ENCODE peak calls at places on chromosomes 1 and 21, in seven cellular contexts. I is body of pancreas, D is pancreas, H is heart right ventricle, X is mesenchymal stem cell, G is thyroid gland, J is tibial artery. B is an unnamed sample. For H3K4me1 and H3K27me3, the result is how much of the 10 kb centered on the place peaks cover.

GRCh38 chr1:151574575-151575529 is 34.7 kb downstream of the TUFT1 start:
- DNase-seq in G (no peak), X (peak), D (no peak), J (no peak), I (no peak), H (no peak), B (peak)

GRCh38 chr1:228307218-228308023 is 99.2 kb downstream of the TRIM11 start:
- DNase-seq in H (peak), J (peak), I (no peak), D (no peak), X (no peak), G (no peak), B (no peak)

GRCh38 chr1:20672265-20672632 is 11.1 kb upstream of the DDOST start:
- DNase-seq in G (no peak), I (no peak), X (no peak), H (no peak), D (no peak), J (no peak), B (no peak)

GRCh38 chr1:205565799-205566198 is 61.3 kb downstream of the CDK18 start:
- DNase-seq in J (no peak), H (no peak), I (peak), D (peak), G (no peak), X (no peak), B (no peak)

GRCh38 chr1:84724128-84724860 is 34.0 kb upstream of the SSX2IP start:
- DNase-seq in X (no peak), G (no peak), H (no peak), I (no peak), J (no peak), D (no peak), B (no peak)

GRCh38 chr1:41811978-41812852 is 106.5 kb downstream of the HIVEP3 start:
- DNase-seq in D (peak), H (peak), G (peak), I (peak), X (peak), J (no peak), B (peak)

GRCh38 chr1:67937651-67938050 is 104.4 kb upstream of the GNG12 start:
- DNase-seq in I (no peak), D (no peak), G (no peak), J (no peak), X (no peak), H (no peak), B (no peak)

GRCh38 chr1:2998503-2999100 is 22.7 kb upstream of the ACTRT2 start:
- DNase-seq in D (no peak), G (no peak), I (no peak), X (no peak), H (no peak), J (peak), B (no peak)

GRCh38 chr1:208198271-208198670 is 45.9 kb downstream of the PLXNA2 start:
- DNase-seq in H (no peak), J (no peak), G (no peak), D (no peak), X (no peak), I (no peak), B (no peak)

GRCh38 chr21:34553199-34553952 is 41.4 kb upstream of the KCNE1 start:
- DNase-seq in J (no peak), X (peak), I (no peak), D (no peak), G (no peak), H (no peak), B (no peak)

GRCh38 chr1:222047370-222047769 is 305.5 kb upstream of the DUSP10 start:
- DNase-seq in I (no peak), X (peak), D (no peak), G (no peak), J (no peak), H (no peak), B (no peak)

GRCh38 chr1:222045236-222045635 is 303.3 kb upstream of the DUSP10 start:
- DNase-seq in X (no peak), H (no peak), D (no peak), G (no peak), J (no peak), I (no peak), B (no peak)

GRCh38 chr1:222045816-222046215 is 303.9 kb upstream of the DUSP10 start:
- DNase-seq in J (no peak), X (no peak), G (no peak), I (no peak), D (no peak), H (no peak), B (no peak)

GRCh38 chr1:222048030-222048632 is 306.2 kb upstream of the DUSP10 start:
- DNase-seq in D (no peak), I (no peak), H (no peak), X (peak), J (no peak), G (no peak), B (no peak)

GRCh38 chr1:222046684-222047083 is 304.8 kb upstream of the DUSP10 start:
- DNase-seq in I (no peak), J (no peak), X (no peak), H (no peak), D (no peak), G (no peak), B (no peak)
- H3K27ac ChIP-seq in I (no peak), J (no peak), X (no peak), H (no peak), D (no peak), G (no peak), B (no peak)

GRCh38 chr1:164607351-164607750 is 48.4 kb downstream of the PBX1 start:
- DNase-seq in D (no peak), H (no peak), I (no peak), G (no peak), X (no peak), J (no peak), B (no peak)
- H3K4me1 ChIP-seq in D (under half), H (half or more), I (half or more), G (half or more), X (under half), J (half or more), B (under half)

DNA sequence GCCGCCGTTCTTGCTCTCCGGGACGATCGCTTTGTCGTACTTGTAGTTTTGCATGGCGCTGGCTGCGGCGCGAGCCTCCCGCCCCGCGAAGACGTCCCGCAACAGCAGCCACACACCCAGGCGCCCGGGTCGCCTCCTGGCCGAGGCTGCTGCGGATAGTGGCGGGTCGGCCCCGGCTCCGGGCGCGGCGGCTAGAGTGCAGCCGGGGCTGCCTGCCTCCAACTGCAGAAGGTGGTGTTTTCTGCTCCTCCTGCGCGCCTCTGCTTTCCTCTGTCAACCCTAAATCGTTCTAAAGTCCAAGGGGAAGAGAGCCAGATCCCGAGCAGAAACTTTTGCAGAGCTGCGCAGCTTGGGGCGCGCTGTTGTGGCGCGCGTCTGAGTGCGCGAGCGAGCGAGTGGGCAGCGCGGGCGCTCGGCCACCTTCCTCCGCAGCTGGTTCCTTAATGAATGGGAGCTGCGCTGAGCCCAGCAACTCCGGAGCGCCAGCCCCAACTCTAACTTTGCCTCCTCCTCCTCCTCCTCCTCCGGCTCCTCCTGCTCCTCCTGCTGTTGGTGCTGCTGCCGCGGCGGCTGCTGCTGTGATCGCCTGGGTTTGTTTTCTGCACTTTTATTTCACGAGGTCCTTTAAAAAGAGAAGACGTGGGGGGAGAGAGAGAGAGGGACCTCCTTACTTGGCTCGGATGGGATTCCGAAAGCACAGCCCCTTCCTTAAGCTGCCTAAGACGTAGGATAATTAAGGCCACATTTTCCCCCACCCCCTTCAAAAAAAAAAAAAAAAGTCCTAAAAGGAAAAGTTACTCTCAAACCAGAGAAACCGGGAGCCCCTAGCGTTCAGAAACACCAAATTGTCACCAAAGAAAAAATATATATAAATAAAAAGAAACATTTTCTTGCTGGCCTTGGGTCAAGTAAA is at the start of gene PLPP3:
- DNase-seq in I (peak), G (peak), X (peak), H (peak), D (peak), J (peak), B (no peak)
- H3K27me3 ChIP-seq in I (under half), G (under half), X (under half), H (under half), D (under half), J (under half), B (under half)

DNA sequence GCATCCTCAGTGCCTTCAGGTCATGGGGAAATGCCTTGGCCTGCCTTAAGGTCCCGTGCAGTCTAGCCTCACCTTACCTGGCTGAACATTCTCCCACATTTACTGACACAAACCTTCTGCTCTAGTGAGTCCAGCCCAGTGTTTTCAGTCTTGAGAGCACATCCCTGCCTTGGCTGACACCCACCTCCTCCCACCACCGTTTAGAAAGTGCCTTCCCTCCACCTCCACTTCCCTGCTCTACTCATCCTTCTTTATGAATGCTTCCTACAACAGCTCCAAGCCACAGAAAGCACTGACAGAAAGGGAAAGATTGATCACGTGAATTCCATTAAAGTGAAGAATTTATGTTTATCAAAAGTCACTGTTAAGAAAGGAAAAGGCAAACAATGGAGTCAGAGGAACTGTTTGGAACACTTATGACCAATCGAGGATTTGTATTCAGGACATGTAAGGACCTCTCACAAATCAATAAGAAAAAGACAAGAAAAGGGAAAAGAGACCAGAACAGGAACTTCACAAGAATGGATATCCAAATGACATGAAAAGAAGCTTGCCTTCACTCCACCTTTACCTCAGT is 59.8 kb downstream of the DDR2 start:
- DNase-seq in J (no peak), I (no peak), G (no peak), X (no peak), D (no peak), H (no peak), B (no peak)
- H3K27ac ChIP-seq in J (peak), I (no peak), G (peak), X (no peak), D (no peak), H (no peak), B (no peak)